ENCODE peak calls at places on chromosomes 13 and 19, in four cellular contexts. L is Caco-2; M is psoas muscle; V is CD8-positive, alpha-beta T cell. A is an unnamed sample.

GRCh38 chr19:33553530-33554310 is 32.1 kb upstream of the PEPD start:
- DNase-seq in L (no peak), M (no peak), V (no peak), A (no peak)

GRCh38 chr19:43774103-43774939 is 6.5 kb downstream of the KCNN4 start:
- DNase-seq in L (no peak), M (peak; percentile 79), V (no peak), A (peak; percentile 85)

GRCh38 chr13:50410921-50411712 is 395.9 kb downstream of the KCNRG start:
- DNase-seq in L (peak; percentile 81), M (no peak), V (no peak), A (peak; percentile 75)

GRCh38 chr19:48842744-48843162 is 6.5 kb upstream of the HSD17B14 start:
- DNase-seq in L (peak; percentile 76), M (no peak), V (peak; percentile 68), A (peak; percentile 52)

GRCh38 chr13:65783383-65783782 is 1446.8 kb downstream of the PCDH9 start:
- DNase-seq in L (no peak), M (peak; percentile 18), V (no peak), A (no peak)

GRCh38 chr19:13795595-13796300 is 505 bp downstream of the ZSWIM4 start:
- DNase-seq in L (peak; percentile 22), M (peak; percentile 64), V (no peak), A (peak; percentile 32)

GRCh38 chr13:75704194-75704941 is 68.2 kb downstream of the LMO7 start:
- DNase-seq in L (no peak), M (no peak), V (no peak), A (no peak)

GRCh38 chr13:34578471-34578870 is 363.6 kb upstream of the NBEA start:
- DNase-seq in L (no peak), M (no peak), V (no peak), A (no peak)

GRCh38 chr13:31772231-31772630 is 32.9 kb downstream of the RXFP2 start:
- DNase-seq in L (no peak), M (no peak), V (no peak), A (no peak)

GRCh38 chr13:20126460-20127262 is 34.2 kb downstream of the GJA3 start:
- DNase-seq in L (no peak), M (no peak), V (no peak), A (no peak)

GRCh38 chr13:110714798-110715394 is 1.4 kb downstream of the ING1 start:
- DNase-seq in L (peak; percentile 61), M (peak; percentile 78), V (no peak), A (peak; percentile 80)

GRCh38 chr19:4713384-4713951 is 10.2 kb downstream of the DPP9 start:
- DNase-seq in L (no peak), M (peak; percentile 98), V (no peak), A (peak; percentile 82)

GRCh38 chr19:1265611-1266115 is 3.5 kb upstream of the CIRBP start:
- DNase-seq in L (no peak), M (peak; percentile 91), V (peak; percentile 66), A (peak; percentile 80)

DNA sequence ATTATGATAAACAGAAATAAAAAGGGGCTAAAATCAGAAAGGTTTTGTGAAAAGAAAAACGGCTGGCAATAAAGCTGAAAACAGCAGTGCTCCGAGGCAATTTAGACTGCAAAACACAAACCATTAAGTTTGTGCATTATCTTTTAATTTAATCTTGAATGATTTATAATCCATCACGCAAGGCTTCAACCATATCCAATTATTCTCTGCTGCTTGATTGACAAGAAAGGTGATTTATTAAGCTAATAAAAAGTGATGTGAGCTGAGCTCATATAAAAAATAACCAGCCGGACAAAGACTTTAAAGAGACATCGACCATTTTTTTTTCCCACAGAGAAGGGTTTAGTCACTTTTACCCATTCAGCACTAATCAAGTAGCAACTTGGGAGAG is 33.6 kb downstream of the TSHZ3 start:
- DNase-seq in L (no peak), M (no peak), V (no peak), A (no peak)
- H3K4me3 ChIP-seq in L (no peak overlapping the region), M (no peak overlapping the region), V (no peak overlapping the region), A (no peak overlapping the region)

GRCh38 chr19:58038688-58039204 is 4.9 kb downstream of the ZSCAN1 start:
- DNase-seq in L (no peak), M (no peak), V (no peak), A (no peak)
- H3K9me3 ChIP-seq in L (peaks cover 31% of the 10 kb centered on the region), M (peaks cover 9% of the 10 kb centered on the region), V (peaks cover 11% of the 10 kb centered on the region), A (no peaks in the 10 kb centered on the region)

GRCh38 chr13:107211073-107211472 is 643.1 kb upstream of the ARGLU1 start:
- DNase-seq in L (peak; percentile 81), M (peak; percentile 65), V (peak; percentile 52), A (peak; percentile 52)
- H3K4me3 ChIP-seq in L (no peak overlapping the region), M (no peak overlapping the region), V (no peak overlapping the region), A (no peak overlapping the region)

GRCh38 chr19:12255372-12255771 is 39.3 kb downstream of the ZNF44 start:
- DNase-seq in L (no peak), M (no peak), V (no peak), A (no peak)
- H3K9me3 ChIP-seq in L (peaks cover 6% of the 10 kb centered on the region), M (peaks cover 25% of the 10 kb centered on the region), V (peaks cover 5% of the 10 kb centered on the region), A (no peaks in the 10 kb centered on the region)

GRCh38 chr13:94196426-94196825 is 283.1 kb downstream of the DCT start:
- DNase-seq in L (no peak), M (no peak), V (no peak), A (no peak)
- H3K4me3 ChIP-seq in L (no peak overlapping the region), M (no peak overlapping the region), V (no peak overlapping the region), A (no peak overlapping the region)

GRCh38 chr13:79973533-79973963 is 367.4 kb downstream of the SPRY2 start:
- DNase-seq in L (peak; percentile 45), M (no peak), V (no peak), A (peak; percentile 18)

GRCh38 chr13:79966502-79966901 is 374.4 kb downstream of the SPRY2 start:
- DNase-seq in L (no peak), M (no peak), V (no peak), A (no peak)

GRCh38 chr13:79972066-79972569 is 368.8 kb downstream of the SPRY2 start:
- DNase-seq in L (no peak), M (no peak), V (no peak), A (no peak)
- H3K9me3 ChIP-seq in L (peaks cover 20% of the 10 kb centered on the region), M (no peaks in the 10 kb centered on the region), V (no peaks in the 10 kb centered on the region), A (no peaks in the 10 kb centered on the region)

DNA sequence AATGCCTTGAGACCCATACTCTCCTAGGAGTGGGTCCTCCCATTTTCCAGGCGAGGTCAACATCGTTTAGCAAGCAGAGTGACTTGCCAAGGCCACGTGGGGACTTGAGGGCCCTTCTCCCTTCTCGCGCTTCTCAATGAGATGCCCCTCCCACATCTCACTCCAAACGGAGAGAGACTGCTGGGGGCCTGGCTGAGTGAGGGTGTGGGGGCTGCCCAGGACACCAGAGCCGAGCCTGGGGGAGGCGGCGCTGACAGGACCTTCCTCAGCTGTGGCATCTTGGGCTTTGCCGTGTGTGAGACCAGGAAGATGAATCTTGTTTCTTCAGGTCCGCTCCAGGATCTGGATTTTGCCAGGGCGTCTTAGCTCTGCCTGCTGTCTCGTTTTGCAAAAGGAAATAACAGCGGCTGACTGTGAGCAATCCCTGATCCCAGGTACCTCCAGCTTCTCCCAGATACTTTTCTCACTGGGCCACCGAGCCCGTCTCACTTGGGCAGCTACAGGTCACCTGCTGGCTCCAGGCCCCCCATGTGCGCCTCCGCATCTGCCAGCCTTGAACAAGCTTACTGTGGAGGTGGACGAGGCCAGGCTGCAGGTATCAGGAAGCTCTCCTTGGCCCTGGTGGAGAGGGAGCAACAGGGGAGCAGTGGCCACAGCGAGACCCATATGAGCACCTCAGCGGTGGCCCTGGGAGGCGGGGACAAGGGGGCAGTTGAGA is 6.0 kb downstream of the COX6B2 start:
- DNase-seq in L (no peak), M (no peak), V (no peak), A (no peak)
- H3K4me3 ChIP-seq in L (no peak overlapping the region), M (no peak overlapping the region), V (no peak overlapping the region), A (no peak overlapping the region)

DNA sequence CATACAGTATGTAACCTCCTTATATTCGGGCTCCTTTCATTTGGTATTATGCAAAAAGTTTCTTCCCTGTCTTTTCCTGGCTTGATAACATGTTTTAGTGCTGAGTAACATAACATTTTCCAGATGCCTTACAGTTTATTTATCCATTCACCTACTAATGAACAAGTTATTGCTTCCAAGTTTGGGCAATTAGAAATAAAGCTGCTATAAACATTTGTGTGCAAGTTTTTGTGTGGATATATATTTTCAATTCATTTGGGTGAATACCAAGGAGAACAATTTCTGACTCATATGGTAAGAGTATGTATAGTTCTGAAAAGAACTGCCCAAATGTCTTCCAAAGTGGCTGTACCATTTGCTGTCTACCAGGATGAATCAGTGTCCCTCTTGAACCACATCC is 360.9 kb downstream of the PCDH17 start:
- DNase-seq in L (no peak), M (no peak), V (no peak), A (no peak)
- H3K9me3 ChIP-seq in L (no peaks in the 10 kb centered on the region), M (no peaks in the 10 kb centered on the region), V (no peaks in the 10 kb centered on the region), A (no peaks in the 10 kb centered on the region)

A was measured in adrenal gland.